ENCODE peak calls at places on chromosome 14, in nine cellular contexts. A is GM23338, M is MM.1S, B is HCT116, F is neural progenitor cell, Z is OCI-LY7, D is GM23248, J is SK-N-SH, R is PC-3. H is an unnamed sample.

GRCh38 chr14:101065246-101065645 is 161.7 kb upstream of the RTL1 start:
- DNase-seq in A (no peak), M (no peak), B (no peak), F (no peak), Z (no peak), D (no peak), J (no peak), R (no peak), H (no peak)

GRCh38 chr14:29446971-29447370 is 480.7 kb downstream of the PRKD1 start:
- DNase-seq in A (no peak), M (no peak), B (no peak), F (peak), Z (no peak), D (no peak), J (no peak), R (no peak), H (no peak)

GRCh38 chr14:67575684-67576083 is 24.4 kb downstream of the PIGH start:
- DNase-seq in A (no peak), M (no peak), B (no peak), F (no peak), Z (no peak), D (no peak), J (no peak), R (no peak), H (no peak)

GRCh38 chr14:63454863-63455622 is 88.1 kb downstream of the PPP2R5E start:
- DNase-seq in A (peak), M (no peak), B (no peak), F (no peak), Z (no peak), D (peak), J (no peak), R (peak), H (no peak)

GRCh38 chr14:49189381-49189780 is 396.8 kb downstream of the RPS29 start:
- DNase-seq in A (no peak), M (no peak), B (no peak), F (no peak), Z (no peak), D (no peak), J (peak), R (no peak), H (no peak)

GRCh38 chr14:50714452-50715073 is 46.5 kb upstream of the SAV1 start:
- DNase-seq in A (peak), M (peak), B (peak), F (peak), Z (peak), D (peak), J (peak), R (peak), H (peak)

GRCh38 chr14:46580941-46581671 is 70.5 kb downstream of the RPL10L start:
- DNase-seq in A (peak), M (peak), B (peak), F (peak), Z (peak), D (peak), J (peak), R (peak), H (peak)

GRCh38 chr14:99257673-99258221 is 14.2 kb downstream of the BCL11B start:
- DNase-seq in A (no peak), M (no peak), B (no peak), F (no peak), Z (no peak), D (no peak), J (no peak), R (no peak), H (no peak)

GRCh38 chr14:86826641-86827040 is 1166.3 kb downstream of the GALC start:
- DNase-seq in A (no peak), M (no peak), B (no peak), F (no peak), Z (no peak), D (no peak), J (no peak), R (no peak), H (no peak)

GRCh38 chr14:60753264-60754126 is 18.9 kb downstream of the MNAT1 start:
- DNase-seq in A (no peak), M (peak), B (no peak), F (no peak), Z (no peak), D (no peak), J (no peak), R (no peak), H (no peak)

GRCh38 chr14:53766106-53766505 is 190.5 kb downstream of the BMP4 start:
- DNase-seq in A (no peak), M (no peak), B (no peak), F (no peak), Z (no peak), D (no peak), J (no peak), R (peak), H (no peak)

GRCh38 chr14:61152851-61153364 is 128.2 kb downstream of the TMEM30B start:
- DNase-seq in A (no peak), M (no peak), B (no peak), F (no peak), Z (no peak), D (peak), J (no peak), R (peak), H (no peak)

GRCh38 chr14:49679271-49679670 is 8.7 kb downstream of the POLE2 start:
- DNase-seq in A (no peak), M (no peak), B (no peak), F (no peak), Z (no peak), D (peak), J (no peak), R (peak), H (no peak)

GRCh38 chr14:73189651-73190050 is 47.7 kb upstream of the PAPLN start:
- DNase-seq in A (no peak), M (no peak), B (no peak), F (no peak), Z (no peak), D (no peak), J (no peak), R (no peak), H (no peak)

GRCh38 chr14:52678591-52678990 is 16.8 kb downstream of the ERO1A start:
- DNase-seq in A (peak), M (no peak), B (no peak), F (no peak), Z (peak), D (no peak), J (peak), R (peak), H (no peak)

GRCh38 chr14:31943217-31943616 is 133.9 kb upstream of the ARHGAP5 start:
- DNase-seq in A (no peak), M (no peak), B (no peak), F (no peak), Z (no peak), D (no peak), J (no peak), R (no peak), H (no peak)

GRCh38 chr14:30779210-30779609 is 95.1 kb upstream of the COCH start:
- DNase-seq in A (no peak), M (peak), B (no peak), F (no peak), Z (no peak), D (peak), J (no peak), R (peak), H (no peak)

GRCh38 chr14:95553141-95553540 is 18.3 kb downstream of the GLRX5 start:
- DNase-seq in A (no peak), M (no peak), B (no peak), F (no peak), Z (no peak), D (no peak), J (no peak), R (no peak), H (no peak)

GRCh38 chr14:97977711-97978261 is 1180.6 kb downstream of the VRK1 start:
- DNase-seq in A (no peak), M (no peak), B (no peak), F (no peak), Z (no peak), D (peak), J (peak), R (peak), H (peak)

GRCh38 chr14:69327507-69327906 is 67.5 kb downstream of the GALNT16 start:
- DNase-seq in A (no peak), M (no peak), B (no peak), F (no peak), Z (no peak), D (no peak), J (no peak), R (no peak), H (no peak)

GRCh38 chr14:56870336-56870735 is 60.1 kb upstream of the OTX2 start:
- DNase-seq in A (no peak), M (no peak), B (no peak), F (no peak), Z (no peak), D (no peak), J (no peak), R (no peak), H (no peak)

GRCh38 chr14:23512156-23512555 is 39.4 kb downstream of the ZFHX2 start:
- DNase-seq in A (peak), M (no peak), B (no peak), F (no peak), Z (peak), D (peak), J (peak), R (no peak), H (no peak)
- TF ChIP-seq EZH2phosphoT487 in A (no peak), M (no peak), B (no peak), F (no peak), Z (no peak), D (no peak), J (no peak), R (no peak), H (no peak)

GRCh38 chr14:41558527-41558926 is 48.1 kb upstream of the LRFN5 start:
- DNase-seq in A (no peak), M (no peak), B (no peak), F (no peak), Z (no peak), D (no peak), J (no peak), R (no peak), H (no peak)
- TF ChIP-seq EZH2phosphoT487 in A (no peak), M (no peak), B (no peak), F (no peak), Z (no peak), D (no peak), J (no peak), R (no peak), H (no peak)

GRCh38 chr14:105528197-105528858 is 1.9 kb downstream of the TMEM121 start:
- DNase-seq in A (peak), M (peak), B (no peak), F (peak), Z (peak), D (peak), J (peak), R (peak), H (peak)

GRCh38 chr14:105530446-105531087 is 4.2 kb downstream of the TMEM121 start:
- DNase-seq in A (no peak), M (no peak), B (no peak), F (no peak), Z (no peak), D (no peak), J (no peak), R (no peak), H (no peak)

GRCh38 chr14:105527381-105528196 is 1.2 kb downstream of the TMEM121 start:
- DNase-seq in A (no peak), M (no peak), B (no peak), F (no peak), Z (no peak), D (no peak), J (no peak), R (no peak), H (peak)

GRCh38 chr14:105529506-105530445 is 3.4 kb downstream of the TMEM121 start:
- DNase-seq in A (peak), M (no peak), B (no peak), F (no peak), Z (peak), D (no peak), J (no peak), R (no peak), H (peak)

DNA sequence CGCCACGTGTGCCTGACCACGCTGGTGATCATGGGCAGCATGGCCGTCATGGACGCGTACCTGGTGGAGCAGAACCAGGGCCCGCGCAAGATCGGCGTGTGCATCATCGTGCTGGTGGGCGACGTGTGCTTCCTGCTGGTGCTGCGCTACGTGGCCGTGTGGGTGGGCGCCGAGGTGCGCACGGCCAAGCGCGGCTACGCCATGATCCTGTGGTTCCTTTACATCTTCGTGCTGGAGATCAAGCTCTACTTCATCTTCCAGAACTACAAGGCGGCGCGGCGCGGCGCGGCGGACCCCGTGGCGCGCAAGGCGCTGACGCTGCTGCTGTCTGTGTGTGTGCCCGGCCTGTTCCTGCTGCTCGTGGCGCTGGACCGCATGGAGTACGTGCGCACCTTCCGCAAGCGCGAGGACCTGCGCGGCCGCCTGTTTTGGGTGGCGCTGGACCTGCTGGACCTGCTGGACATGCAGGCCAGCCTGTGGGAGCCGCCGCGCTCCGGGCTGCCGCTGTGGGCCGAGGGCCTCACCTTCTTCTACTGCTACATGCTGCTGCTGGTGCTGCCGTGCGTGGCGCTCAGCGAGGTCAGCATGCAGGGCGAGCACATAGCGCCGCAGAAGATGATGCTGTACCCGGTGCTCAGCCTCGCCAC is 2.6 kb downstream of the TMEM121 start:
- DNase-seq in A (no peak), M (no peak), B (no peak), F (no peak), Z (no peak), D (peak), J (no peak), R (no peak), H (peak)
- TF ChIP-seq EZH2phosphoT487 in A (no peak), M (no peak), B (no peak), F (no peak), Z (no peak), D (no peak), J (no peak), R (no peak), H (no peak)

GRCh38 chr14:76950043-76951020 is 78.2 kb downstream of the IRF2BPL start:
- DNase-seq in A (no peak), M (no peak), B (no peak), F (no peak), Z (no peak), D (peak), J (no peak), R (peak), H (no peak)
- TF ChIP-seq EZH2phosphoT487 in A (no peak), M (no peak), B (no peak), F (no peak), Z (no peak), D (no peak), J (no peak), R (no peak), H (no peak)

DNA sequence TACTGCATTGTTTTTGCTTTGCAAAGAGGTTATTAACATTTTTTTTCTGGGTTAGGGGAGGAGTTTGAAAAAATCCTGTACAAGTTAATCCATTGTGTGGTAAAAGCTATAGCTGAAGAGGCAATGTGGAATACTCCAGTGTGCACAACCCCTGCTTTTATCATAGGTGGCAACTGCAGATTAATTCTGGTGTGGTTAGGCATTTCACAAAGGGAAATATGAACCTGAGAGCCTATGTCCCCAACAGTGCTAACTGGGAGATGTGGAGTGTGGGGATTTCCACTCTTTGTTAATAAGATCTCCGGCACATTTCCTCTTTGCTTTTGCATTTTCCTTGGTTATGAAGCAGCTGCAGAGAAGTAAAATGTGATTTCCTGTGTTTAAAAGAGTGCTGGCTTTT is 33.6 kb downstream of the PRORP start:
- DNase-seq in A (peak), M (no peak), B (no peak), F (no peak), Z (peak), D (peak), J (peak), R (peak), H (peak)
- TF ChIP-seq EZH2phosphoT487 in A (no peak), M (no peak), B (no peak), F (no peak), Z (no peak), D (no peak), J (no peak), R (no peak), H (no peak)